ENCODE peak calls at places on chromosome 18, in eight cellular contexts. R, Z, B, F, U, O, T and Q are unnamed samples.

GRCh38 chr18:36321636-36322407 is 24.3 kb downstream of the FHOD3 start:
- DNase-seq in Z (peak; percentile 45), F (no peak), T (peak; percentile 38), R (peak; percentile 71), O (no peak), B (no peak), U (no peak), Q (peak; percentile 40)

GRCh38 chr18:36580874-36581750 is 247.7 kb downstream of the TPGS2 start:
- DNase-seq in F (no peak), Z (no peak), R (peak; percentile 85), U (no peak), O (no peak), B (no peak), T (peak; percentile 50), Q (peak; percentile 46)

GRCh38 chr18:37419272-37419671 is 146.3 kb downstream of the CELF4 start:
- DNase-seq in B (no peak), U (no peak), R (peak; percentile 69), O (no peak), Z (no peak), F (no peak), T (peak; percentile 28), Q (no peak)

GRCh38 chr18:415627-416612 is 84.6 kb downstream of the COLEC12 start:
- DNase-seq in T (peak; percentile 58), U (no peak), R (peak; percentile 91), Z (no peak), B (no peak), O (no peak), F (no peak), Q (no peak)

GRCh38 chr18:51621103-51621969 is 423.9 kb upstream of the MEX3C start:
- DNase-seq in O (peak; percentile 52), R (peak; percentile 39), U (peak; percentile 11), F (peak; percentile 48), T (peak; percentile 86), B (peak; percentile 12), Z (peak; percentile 88), Q (no peak)

GRCh38 chr18:717003-717402 is 4.6 kb upstream of the ENOSF1 start:
- DNase-seq in R (no peak), O (no peak), Z (no peak), T (no peak), U (no peak), F (no peak), B (no peak), Q (no peak)

GRCh38 chr18:36993068-36993467 is 164.1 kb downstream of the KIAA1328 start:
- DNase-seq in Z (no peak), F (no peak), T (peak; percentile 42), O (no peak), B (no peak), U (no peak), R (peak; percentile 57), Q (no peak)

GRCh38 chr18:23257686-23258565 is 122.6 kb downstream of the CABLES1 start:
- DNase-seq in T (peak; percentile 65), Z (no peak), O (no peak), F (peak; percentile 60), R (peak; percentile 61), B (no peak), U (no peak), Q (no peak)

GRCh38 chr18:55262021-55262560 is 302.8 kb upstream of the CCDC68 start:
- DNase-seq in U (no peak), O (no peak), B (no peak), Z (no peak), T (no peak), F (no peak), R (peak; percentile 52), Q (no peak)

GRCh38 chr18:3456686-3457069 is 6.7 kb downstream of the TGIF1 start:
- DNase-seq in U (no peak), O (no peak), R (no peak), F (no peak), T (no peak), Z (no peak), B (no peak), Q (no peak)

GRCh38 chr18:75220786-75221355 is 10.3 kb downstream of the TSHZ1 start:
- DNase-seq in R (no peak), Z (no peak), U (no peak), B (no peak), F (no peak), T (no peak), O (no peak), Q (no peak)

GRCh38 chr18:46519870-46520269 is 137.2 kb downstream of the LOXHD1 start:
- DNase-seq in O (no peak), B (no peak), U (no peak), R (no peak), Z (no peak), F (no peak), T (no peak), Q (no peak)

GRCh38 chr18:40810371-40810770 is 1144.7 kb upstream of the PIK3C3 start:
- DNase-seq in O (no peak), U (no peak), T (peak; percentile 17), Z (no peak), B (no peak), F (no peak), R (peak; percentile 19), Q (no peak)

GRCh38 chr18:35526476-35527120 is 28.8 kb upstream of the INO80C start:
- DNase-seq in R (no peak), T (peak; percentile 72), B (no peak), O (no peak), U (no peak), F (peak; percentile 59), Z (no peak), Q (no peak)

GRCh38 chr18:420661-421060 is 79.8 kb downstream of the COLEC12 start:
- DNase-seq in R (no peak), B (no peak), U (no peak), F (no peak), Z (no peak), T (no peak), O (no peak), Q (no peak)

GRCh38 chr18:59265246-59266018 is 7.8 kb downstream of the RAX start:
- DNase-seq in B (no peak), R (no peak), T (peak; percentile 17), Z (peak; percentile 91), F (no peak), O (no peak), U (no peak), Q (no peak)

GRCh38 chr18:80188643-80189010 is 58.7 kb downstream of the PARD6G start:
- DNase-seq in Z (no peak), R (no peak), F (no peak), B (no peak), O (no peak), T (no peak), U (no peak), Q (no peak)

GRCh38 chr18:23229472-23229871 is 94.2 kb downstream of the CABLES1 start:
- DNase-seq in U (no peak), F (no peak), R (peak; percentile 17), Z (no peak), B (no peak), O (no peak), T (peak; percentile 45), Q (no peak)

GRCh38 chr18:21672868-21673267 is 31.7 kb downstream of the ABHD3 start:
- DNase-seq in R (peak; percentile 73), O (peak; percentile 44), F (no peak), U (no peak), Z (no peak), T (peak; percentile 11), B (no peak), Q (no peak)

GRCh38 chr18:10057808-10058791 is 144.3 kb downstream of the VAPA start:
- DNase-seq in R (peak; percentile 77), Z (no peak), U (no peak), B (no peak), T (peak; percentile 87), O (no peak), F (no peak), Q (no peak)
- TF ChIP-seq CTCF in R (no peak), Z (no peak), U (no peak), B (no peak), T (no peak), O (no peak), F (no peak), Q (no peak)

GRCh38 chr18:49656098-49656591 is 94.3 kb downstream of the LIPG start:
- DNase-seq in T (no peak), R (peak; percentile 97), U (no peak), F (no peak), O (no peak), Z (no peak), B (no peak), Q (peak; percentile 50)
- H3K4me3 ChIP-seq in T (no peak overlapping the region), R (no peak overlapping the region), U (no peak overlapping the region), F (no peak overlapping the region), O (no peak overlapping the region), Z (no peak overlapping the region), B (no peak overlapping the region), Q (no peak overlapping the region)

GRCh38 chr18:54165450-54165849 is 59.0 kb downstream of the MBD2 start:
- DNase-seq in F (no peak), B (no peak), O (no peak), R (no peak), T (no peak), U (no peak), Z (no peak), Q (no peak)

GRCh38 chr18:54159916-54160315 is 64.6 kb downstream of the MBD2 start:
- DNase-seq in F (no peak), O (no peak), R (peak; percentile 28), Z (no peak), B (no peak), U (no peak), T (no peak), Q (no peak)

GRCh38 chr18:54161267-54161666 is 63.2 kb downstream of the MBD2 start:
- DNase-seq in F (no peak), R (peak; percentile 64), O (no peak), T (no peak), Z (no peak), U (no peak), B (no peak), Q (no peak)

GRCh38 chr18:54162431-54162830 is 62.0 kb downstream of the MBD2 start:
- DNase-seq in U (no peak), B (no peak), O (no peak), T (peak; percentile 64), F (no peak), Z (no peak), R (peak; percentile 94), Q (no peak)

DNA sequence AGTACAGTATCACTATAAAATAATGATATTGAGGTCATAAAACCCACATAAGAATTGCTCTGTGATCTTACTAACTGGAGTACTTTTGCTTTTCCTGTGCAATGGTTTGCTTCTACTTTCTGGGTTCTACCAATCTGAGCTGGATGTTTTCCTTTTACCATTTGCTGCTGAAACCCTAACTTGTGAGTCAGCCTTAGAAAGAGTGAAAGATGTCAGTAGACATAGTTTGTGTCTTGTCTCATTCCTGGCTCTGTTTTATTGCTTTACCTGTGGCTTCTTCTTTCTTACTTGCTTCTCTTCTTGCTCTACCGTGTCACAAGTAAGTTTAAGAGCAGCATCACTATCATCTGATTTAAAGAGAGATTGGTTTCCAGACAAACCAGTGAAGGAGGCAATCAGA is 61.0 kb downstream of the MBD2 start:
- DNase-seq in T (no peak), O (no peak), R (no peak), U (no peak), B (no peak), F (no peak), Z (no peak), Q (no peak)
- H3K27ac ChIP-seq in T (no peak overlapping the region), O (no peak overlapping the region), R (no peak overlapping the region), U (no peak overlapping the region), B (no peak overlapping the region), F (no peak overlapping the region), Z (no peak overlapping the region), Q (no peak overlapping the region)

DNA sequence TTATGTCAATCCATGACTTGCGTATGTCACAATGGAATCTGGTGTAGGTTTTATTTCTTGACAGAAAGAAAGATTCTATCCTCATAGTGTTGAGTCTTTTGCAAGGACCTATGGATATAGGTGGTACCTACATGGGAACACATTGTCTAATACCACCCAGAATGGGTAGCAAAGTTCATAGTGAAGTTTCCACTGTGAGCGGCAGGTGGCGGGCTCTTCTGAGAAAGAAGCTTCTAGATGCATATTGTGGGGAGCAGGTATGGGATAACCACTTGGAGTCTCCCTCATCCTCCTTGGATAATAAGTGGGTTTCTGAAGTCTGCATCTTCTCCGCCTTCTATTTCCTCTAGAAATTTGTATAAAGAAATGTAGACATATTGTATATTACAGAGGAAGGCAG is 44.9 kb downstream of the LINC00305 start:
- DNase-seq in F (no peak), Z (peak; percentile 50), B (no peak), U (no peak), R (no peak), O (no peak), T (no peak), Q (no peak)
- TF ChIP-seq CTCF in F (no peak), Z (peak; percentile 33), B (no peak), U (no peak), R (no peak), O (no peak), T (no peak), Q (no peak)